ENCODE peak calls at places on chromosomes 1 and 21, in nine cellular contexts. T is Panc1, V is sigmoid colon, F is GM23338, I is stomach, L is vagina, Q is suprapubic skin, B is SK-N-SH, Y is GM12878. H is an unnamed sample. For H3K4me1, the result is how much of the 10 kb centered on the place peaks cover.

GRCh38 chr1:30887485-30888315 is 20.9 kb downstream of the SDC3 start:
- DNase-seq in Y (no peak), T (no peak), V (no peak), L (no peak), I (no peak), B (no peak), F (no peak), Q (no peak), H (no peak)

GRCh38 chr1:92543131-92544055 is 56.7 kb upstream of the GFI1 start:
- DNase-seq in L (no peak), B (no peak), V (no peak), T (no peak), I (no peak), F (no peak), Y (no peak), Q (no peak), H (no peak)

GRCh38 chr21:36522174-36522810 is 42.4 kb upstream of the CLDN14 start:
- DNase-seq in Y (no peak), L (no peak), T (no peak), V (no peak), Q (no peak), I (no peak), F (no peak), B (no peak), H (peak)

GRCh38 chr1:109821831-109822745 is 58.4 kb upstream of the EPS8L3 start:
- DNase-seq in Q (no peak), V (peak), T (peak), L (peak), F (no peak), Y (no peak), I (no peak), B (no peak), H (no peak)

GRCh38 chr1:8097077-8097799 is 71.1 kb upstream of the ERRFI1 start:
- DNase-seq in L (no peak), V (no peak), Q (no peak), I (no peak), F (no peak), T (peak), Y (peak), B (no peak), H (no peak)

GRCh38 chr1:48093147-48093546 is 96.0 kb upstream of the TRABD2B start:
- DNase-seq in F (no peak), V (no peak), Y (no peak), Q (no peak), L (no peak), I (no peak), T (no peak), B (no peak), H (no peak)

GRCh38 chr1:168623003-168623828 is 46.8 kb downstream of the XCL1 start:
- DNase-seq in L (no peak), I (no peak), V (no peak), B (no peak), F (no peak), Q (no peak), T (no peak), Y (no peak), H (no peak)

GRCh38 chr1:216788671-216789070 is 65.4 kb upstream of the ESRRG start:
- DNase-seq in T (no peak), Q (no peak), L (no peak), B (no peak), Y (no peak), F (no peak), I (no peak), V (no peak), H (no peak)

GRCh38 chr1:197838836-197839235 is 63.6 kb upstream of the DENND1B start:
- DNase-seq in L (no peak), Y (no peak), V (no peak), I (no peak), T (no peak), F (no peak), Q (no peak), B (no peak), H (no peak)

GRCh38 chr1:81478217-81478616 is 322.5 kb upstream of the ADGRL2 start:
- DNase-seq in V (no peak), F (no peak), T (no peak), I (peak), Q (no peak), B (no peak), L (no peak), Y (no peak), H (no peak)

GRCh38 chr1:21510885-21511578 is 1.8 kb downstream of the ALPL start:
- DNase-seq in I (no peak), Y (no peak), Q (no peak), F (no peak), T (no peak), L (no peak), V (no peak), B (no peak), H (peak)
- H3K4me3 ChIP-seq in I (peak), Y (no peak), Q (no peak), F (peak), T (no peak), L (no peak), V (no peak), B (no peak), H (no peak)

GRCh38 chr1:248114890-248115289 is 19.9 kb downstream of the OR2L13 start:
- DNase-seq in L (no peak), V (no peak), T (no peak), F (no peak), I (no peak), Q (no peak), B (peak), Y (no peak), H (no peak)
- TF ChIP-seq POLR2AphosphoS5 in L (no peak), V (no peak), T (no peak), F (no peak), I (no peak), Q (no peak), B (no peak), Y (no peak), H (no peak)

GRCh38 chr1:221711642-221712041 is 30.2 kb downstream of the DUSP10 start:
- DNase-seq in V (no peak), F (no peak), B (no peak), L (no peak), I (no peak), Y (no peak), Q (no peak), T (no peak), H (no peak)

GRCh38 chr1:221714227-221715116 is 27.4 kb downstream of the DUSP10 start:
- DNase-seq in Y (no peak), V (no peak), Q (no peak), I (no peak), T (no peak), L (no peak), F (peak), B (no peak), H (no peak)

GRCh38 chr1:221711156-221711577 is 30.7 kb downstream of the DUSP10 start:
- DNase-seq in B (no peak), Y (no peak), F (no peak), I (no peak), L (no peak), T (no peak), Q (no peak), V (no peak), H (no peak)

GRCh38 chr1:221712198-221712684 is 29.6 kb downstream of the DUSP10 start:
- DNase-seq in F (no peak), T (no peak), Y (no peak), L (no peak), Q (no peak), V (no peak), B (no peak), I (no peak), H (no peak)

DNA sequence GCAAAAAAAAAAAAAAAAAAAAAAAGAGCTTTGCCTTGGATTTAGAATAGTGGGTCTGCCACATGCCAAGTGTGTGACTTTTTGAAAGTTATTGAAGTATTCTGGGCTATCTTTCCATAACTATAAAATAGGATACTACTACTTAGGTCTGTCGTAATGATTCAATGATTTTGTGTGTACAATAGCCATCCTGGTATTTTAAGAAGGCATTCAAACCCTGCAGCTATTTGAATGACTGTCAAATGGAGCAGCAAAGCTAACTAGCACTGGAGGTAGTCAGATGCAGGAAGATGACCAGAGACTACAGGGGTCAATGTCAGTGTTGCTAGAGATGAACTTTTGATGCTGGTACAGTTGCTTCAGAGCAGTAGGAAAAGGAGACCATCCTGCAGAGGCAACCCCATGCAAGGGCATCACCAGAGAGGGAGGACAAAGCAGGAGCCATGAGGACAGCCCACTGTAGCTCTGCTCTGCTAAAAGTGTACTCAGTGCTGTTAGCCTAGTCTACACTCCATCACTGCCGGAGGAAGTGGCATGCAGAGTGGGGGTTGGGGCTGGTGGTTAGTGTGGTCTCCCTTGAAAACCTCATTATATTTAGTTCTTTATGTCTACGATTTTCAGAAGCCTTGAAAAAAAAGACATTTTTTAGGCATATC is 29.0 kb downstream of the DUSP10 start:
- DNase-seq in B (no peak), T (no peak), F (no peak), Q (no peak), V (no peak), I (peak), Y (peak), L (no peak), H (no peak)
- H3K4me1 ChIP-seq in B (under half), T (under half), F (under half), Q (under half), V (under half), I (under half), Y (half or more), L (under half), H (under half)

GRCh38 chr1:43874716-43875115 is 58.9 kb upstream of the ARTN start:
- DNase-seq in L (no peak), I (no peak), Y (no peak), Q (no peak), V (no peak), F (no peak), T (no peak), B (no peak), H (no peak)

GRCh38 chr1:43873851-43874250 is 59.8 kb upstream of the ARTN start:
- DNase-seq in I (no peak), B (no peak), Q (no peak), V (no peak), Y (no peak), T (no peak), F (no peak), L (no peak), H (no peak)

GRCh38 chr1:43872280-43872679 is 61.3 kb upstream of the ARTN start:
- DNase-seq in T (no peak), I (no peak), Q (no peak), B (no peak), Y (no peak), V (no peak), F (no peak), L (no peak), H (no peak)

GRCh38 chr1:43878440-43878839 is 55.2 kb upstream of the ARTN start:
- DNase-seq in F (no peak), T (no peak), B (no peak), Y (no peak), V (no peak), I (no peak), L (no peak), Q (no peak), H (no peak)

DNA sequence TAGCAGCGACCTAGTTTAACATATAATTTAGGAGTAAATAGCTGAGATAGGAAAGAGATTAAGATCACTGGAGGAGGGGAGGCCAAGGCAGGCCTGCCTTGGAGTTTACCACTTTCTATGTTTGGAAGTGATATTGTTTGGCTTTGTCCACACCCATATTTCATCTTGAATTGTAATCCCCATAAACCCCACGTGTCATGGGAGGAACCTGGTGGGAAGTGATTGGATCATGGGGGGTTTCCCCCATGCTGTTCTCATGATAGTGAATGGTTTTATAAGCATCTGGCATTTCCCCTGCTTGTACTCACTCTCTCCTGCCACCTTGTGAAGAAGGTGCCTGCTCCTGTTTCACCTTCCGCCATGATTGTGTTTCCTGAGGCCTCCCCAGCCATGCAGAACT is 58.3 kb upstream of the ARTN start:
- DNase-seq in B (no peak), T (no peak), Q (no peak), F (no peak), L (no peak), I (no peak), V (no peak), Y (no peak), H (no peak)
- H3K4me3 ChIP-seq in B (no peak), T (no peak), Q (no peak), F (no peak), L (no peak), I (no peak), V (no peak), Y (no peak), H (no peak)

H was measured in prostate gland.